ENCODE peak calls at places on chromosomes 1 and 21, in four cellular contexts. Q is HepG2, U is K562, I is GM12878. D is an unnamed sample.

GRCh38 chr1:244381887-244382565 is 69.7 kb downstream of the ADSS2 start:
- DNase-seq in Q (no peak), U (no peak), I (no peak), D (no peak)

GRCh38 chr1:116375165-116375883 is 2.3 kb downstream of the ATP1A1 start:
- DNase-seq in Q (peak), U (no peak), I (no peak), D (no peak)

GRCh38 chr1:245156041-245156735 is 1.4 kb downstream of the KIF26B start:
- DNase-seq in Q (peak), U (peak), I (no peak), D (peak)

GRCh38 chr21:41622831-41623548 is 115.0 kb upstream of the TMPRSS2 start:
- DNase-seq in Q (no peak), U (no peak), I (no peak), D (no peak)

GRCh38 chr1:6756455-6756854 is 28.8 kb upstream of the CAMTA1 start:
- DNase-seq in Q (no peak), U (no peak), I (no peak), D (no peak)

GRCh38 chr1:37472281-37472680 is 2.1 kb upstream of the ZC3H12A start:
- DNase-seq in Q (no peak), U (no peak), I (no peak), D (no peak)

GRCh38 chr1:108045370-108045950 is 80.5 kb upstream of the VAV3 start:
- DNase-seq in Q (no peak), U (no peak), I (no peak), D (no peak)

GRCh38 chr1:208917719-208918118 is 665.8 kb upstream of the CAMK1G start:
- DNase-seq in Q (no peak), U (no peak), I (no peak), D (no peak)

GRCh38 chr1:203273206-203273868 is 32.0 kb upstream of the BTG2 start:
- DNase-seq in Q (peak), U (peak), I (peak), D (peak)

GRCh38 chr1:185305419-185305818 is 11.6 kb downstream of the IVNS1ABP start:
- DNase-seq in Q (no peak), U (no peak), I (no peak), D (no peak)

GRCh38 chr1:20219991-20220390 is 33.7 kb upstream of the PLA2G2C start:
- DNase-seq in Q (no peak), U (no peak), I (no peak), D (no peak)

GRCh38 chr1:227774721-227775665 is 39.8 kb downstream of the SNAP47 start:
- DNase-seq in Q (no peak), U (no peak), I (no peak), D (no peak)

GRCh38 chr1:243801378-243801777 is 48.7 kb downstream of the AKT3 start:
- DNase-seq in Q (no peak), U (no peak), I (no peak), D (no peak)

GRCh38 chr1:94416901-94417701 is 1.1 kb upstream of the ABCD3 start:
- DNase-seq in Q (peak), U (peak), I (no peak), D (peak)

GRCh38 chr1:109201123-109201703 is 12.5 kb upstream of the SARS1 start:
- DNase-seq in Q (peak), U (peak), I (no peak), D (peak)

GRCh38 chr21:33451634-33452071 is 28.1 kb downstream of the TMEM50B start:
- DNase-seq in Q (peak), U (no peak), I (no peak), D (no peak)

GRCh38 chr1:82388679-82389078 is 587.9 kb downstream of the ADGRL2 start:
- DNase-seq in Q (no peak), U (no peak), I (no peak), D (no peak)

GRCh38 chr1:82565146-82565545 is 764.4 kb downstream of the ADGRL2 start:
- DNase-seq in Q (no peak), U (no peak), I (no peak), D (peak)

GRCh38 chr1:45883633-45884032 is 80.2 kb downstream of the MAST2 start:
- DNase-seq in Q (no peak), U (no peak), I (no peak), D (no peak)

GRCh38 chr1:226979517-226980121 is 39.5 kb downstream of the COQ8A start:
- DNase-seq in Q (no peak), U (no peak), I (no peak), D (no peak)

GRCh38 chr1:209542585-209542984 is 40.9 kb upstream of the CAMK1G start:
- DNase-seq in Q (no peak), U (no peak), I (no peak), D (no peak)

GRCh38 chr1:8551613-8552093 is 233.7 kb downstream of the SLC45A1 start:
- DNase-seq in Q (peak), U (no peak), I (no peak), D (no peak)

GRCh38 chr1:10399487-10399917 is 638 bp downstream of the PGD start:
- DNase-seq in Q (peak), U (peak), I (no peak), D (no peak)

GRCh38 chr21:43192501-43193081 is 23.8 kb downstream of the CRYAA start:
- DNase-seq in Q (no peak), U (no peak), I (no peak), D (no peak)

GRCh38 chr1:37682334-37682987 is 9.9 kb upstream of the CDCA8 start:
- DNase-seq in Q (peak), U (peak), I (no peak), D (peak)

GRCh38 chr1:97920275-97920831 is 481 bp downstream of the DPYD start:
- DNase-seq in Q (peak), U (no peak), I (no peak), D (peak)

GRCh38 chr1:178267646-178268094 is 173.8 kb downstream of the RASAL2 start:
- DNase-seq in Q (no peak), U (no peak), I (no peak), D (peak)

GRCh38 chr1:189158155-189158554 is 1319.5 kb downstream of the BRINP3 start:
- DNase-seq in Q (no peak), U (no peak), I (no peak), D (no peak)

GRCh38 chr1:219304227-219305226 is 130.8 kb downstream of the LYPLAL1 start:
- DNase-seq in Q (no peak), U (no peak), I (no peak), D (no peak)

GRCh38 chr21:44914176-44914874 is 6.4 kb downstream of the ITGB2 start:
- DNase-seq in Q (peak), U (no peak), I (no peak), D (no peak)

GRCh38 chr1:110604586-110605148 is 1.5 kb downstream of the KCNA2 start:
- DNase-seq in Q (no peak), U (no peak), I (no peak), D (no peak)

GRCh38 chr1:19384772-19385187 is 72.7 kb downstream of the SLC66A1 start:
- DNase-seq in Q (peak), U (no peak), I (no peak), D (no peak)

GRCh38 chr1:157963713-157964112 is 29.7 kb upstream of the KIRREL1 start:
- DNase-seq in Q (peak), U (peak), I (no peak), D (peak)

GRCh38 chr1:41294213-41294612 is 52.1 kb upstream of the SCMH1 start:
- DNase-seq in Q (no peak), U (no peak), I (no peak), D (no peak)

GRCh38 chr1:207817166-207817565 is 65.3 kb downstream of the CD46 start:
- DNase-seq in Q (no peak), U (no peak), I (no peak), D (no peak)

DNA sequence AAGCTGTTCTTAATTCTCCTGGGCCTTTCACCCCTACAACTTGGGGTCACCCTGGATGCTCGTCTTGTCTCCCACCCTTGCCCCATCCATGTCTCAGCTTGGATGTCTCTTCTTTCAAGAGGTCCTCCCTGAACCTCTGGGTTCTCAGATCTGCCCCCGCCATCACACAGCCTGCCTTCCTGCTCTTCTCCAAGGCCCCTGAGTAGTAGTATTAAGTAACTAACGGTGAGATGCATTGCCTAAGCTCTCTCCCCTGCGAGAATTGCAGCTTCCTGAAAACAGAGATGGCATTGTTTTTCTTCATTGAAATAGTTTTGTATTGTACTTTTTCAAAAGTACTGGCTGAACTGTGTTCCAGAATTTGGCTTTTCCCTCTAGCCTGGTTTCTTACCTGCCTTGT is 16.0 kb downstream of the MIIP start:
- DNase-seq in Q (no peak), U (no peak), I (no peak), D (no peak)
- TF ChIP-seq REST in Q (no peak), U (no peak), I (no peak), D (no peak)

GRCh38 chr1:239719642-239720258 is 333.4 kb downstream of the CHRM3 start:
- DNase-seq in Q (no peak), U (no peak), I (no peak), D (no peak)
- H2AFZ ChIP-seq in Q (no peak), U (no peak), I (no peak), D (no peak)

GRCh38 chr1:181482521-181483083 is 715 bp upstream of the CACNA1E start:
- DNase-seq in Q (no peak), U (peak), I (no peak), D (peak)

GRCh38 chr1:181485276-181486097 is 2.2 kb downstream of the CACNA1E start:
- DNase-seq in Q (no peak), U (no peak), I (peak), D (peak)

GRCh38 chr1:181483561-181484291 is 409 bp downstream of the CACNA1E start:
- DNase-seq in Q (no peak), U (no peak), I (no peak), D (peak)

GRCh38 chr1:181482001-181482430 is 1.3 kb upstream of the CACNA1E start:
- DNase-seq in Q (no peak), U (no peak), I (no peak), D (peak)

DNA sequence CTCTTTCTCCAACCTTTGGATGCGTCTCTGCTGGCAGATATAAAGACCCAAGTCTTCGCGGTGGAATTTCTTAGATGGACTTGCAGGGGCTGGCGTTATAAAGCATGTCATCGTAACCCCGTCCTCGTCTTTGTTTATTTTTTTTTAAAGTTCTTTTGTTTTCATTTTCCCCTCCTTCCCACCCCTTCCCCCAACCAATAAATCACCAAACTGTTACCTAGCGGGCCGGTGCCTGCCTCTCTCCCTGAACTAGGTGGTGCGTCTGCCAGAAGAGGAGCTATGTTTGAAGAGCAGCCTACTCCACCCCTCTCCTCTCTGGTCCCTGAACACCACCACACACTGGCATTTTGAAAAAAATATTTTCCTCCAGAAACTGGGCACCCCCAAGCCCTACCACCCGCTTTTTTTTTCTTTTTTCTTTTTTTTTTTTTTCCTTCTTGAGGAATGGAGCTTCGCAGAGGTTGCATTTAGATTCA is at the start of gene CACNA1E:
- DNase-seq in Q (no peak), U (no peak), I (no peak), D (no peak)
- TF ChIP-seq CREB1 in Q (no peak), U (no peak), I (no peak), D (no peak)

DNA sequence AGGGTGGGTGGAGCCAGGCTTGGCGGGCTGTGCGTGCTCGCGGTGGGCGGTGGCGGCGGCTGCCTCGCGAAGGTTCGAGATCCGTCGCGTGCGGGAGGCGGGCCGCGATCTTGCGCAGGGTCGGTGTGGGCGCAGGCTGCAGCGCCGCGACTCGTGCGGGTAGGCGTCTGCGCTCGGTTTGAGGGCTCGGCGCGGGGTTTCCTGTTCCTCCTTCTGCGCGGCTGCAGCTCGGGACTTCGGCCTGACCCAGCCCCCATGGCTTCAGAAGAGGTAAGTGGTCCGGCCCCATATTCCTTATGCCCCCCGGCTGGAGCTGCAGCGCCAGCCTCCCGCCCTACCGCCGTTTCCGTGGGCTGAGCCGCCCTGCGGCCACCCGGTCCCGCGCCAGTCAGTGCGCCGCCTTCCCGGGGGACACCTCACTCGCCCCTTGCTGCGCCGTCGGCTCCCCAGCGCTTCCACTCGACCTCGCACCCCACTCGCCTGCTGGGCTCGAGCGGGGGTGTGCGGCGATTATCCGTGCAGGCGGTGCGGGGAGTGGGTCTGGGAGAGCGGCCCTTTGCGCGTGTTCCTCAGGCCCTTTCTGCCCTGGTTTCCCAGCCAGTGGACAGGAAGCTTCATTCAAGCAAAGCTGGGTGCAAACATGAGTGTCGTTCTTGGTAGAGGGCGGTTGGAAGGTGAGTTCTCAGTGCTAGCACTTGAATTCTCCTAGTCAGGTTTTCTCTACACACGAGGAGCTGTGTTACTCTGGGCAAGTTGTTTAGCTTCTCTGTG is at the start of gene CACYBP:
- DNase-seq in Q (peak), U (peak), I (no peak), D (peak)
- TF ChIP-seq REST in Q (no peak), U (peak), I (no peak), D (no peak)

GRCh38 chr1:84434081-84434755 is 35.9 kb downstream of the DNASE2B start:
- DNase-seq in Q (no peak), U (no peak), I (no peak), D (no peak)
- H2AFZ ChIP-seq in Q (no peak), U (no peak), I (no peak), D (no peak)

GRCh38 chr1:43779266-43779665 is 71.9 kb downstream of the ST3GAL3 start:
- DNase-seq in Q (no peak), U (no peak), I (no peak), D (peak)

GRCh38 chr1:43783096-43783670 is 75.8 kb downstream of the ST3GAL3 start:
- DNase-seq in Q (no peak), U (no peak), I (no peak), D (no peak)

GRCh38 chr1:43783671-43784205 is 76.4 kb downstream of the ST3GAL3 start:
- DNase-seq in Q (no peak), U (peak), I (peak), D (no peak)

GRCh38 chr1:43779805-43780403 is 72.6 kb downstream of the ST3GAL3 start:
- DNase-seq in Q (no peak), U (no peak), I (no peak), D (no peak)

DNA sequence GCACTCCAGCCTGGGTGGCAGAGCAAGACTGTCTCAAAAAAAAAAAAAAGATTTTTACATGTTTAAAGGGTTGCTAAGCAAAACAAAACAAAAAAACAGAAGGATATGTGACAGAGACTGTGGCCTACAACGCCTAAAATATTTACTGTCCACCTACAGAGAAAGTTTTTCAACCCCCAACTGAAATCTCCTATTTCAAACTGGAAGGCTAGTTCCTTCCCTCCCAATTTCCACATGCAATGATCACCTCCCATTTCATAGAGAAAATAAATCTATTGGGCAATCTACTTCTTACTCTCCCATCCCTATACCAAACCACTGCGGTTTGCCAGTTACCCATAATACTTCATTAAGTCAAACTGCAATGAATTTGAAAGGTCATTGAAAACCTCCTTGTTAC is 74.2 kb downstream of the ST3GAL3 start:
- DNase-seq in Q (no peak), U (no peak), I (no peak), D (no peak)
- TF ChIP-seq CREB1 in Q (no peak), U (no peak), I (no peak), D (no peak)

GRCh38 chr1:29117381-29117780 is 6.3 kb downstream of the TMEM200B start:
- DNase-seq in Q (peak), U (peak), I (no peak), D (peak)
- TF ChIP-seq REST in Q (no peak), U (no peak), I (no peak), D (no peak)

GRCh38 chr1:186930248-186930647 is 101.5 kb downstream of the PLA2G4A start:
- DNase-seq in Q (no peak), U (no peak), I (no peak), D (no peak)
- H2AFZ ChIP-seq in Q (no peak), U (no peak), I (no peak), D (no peak)

GRCh38 chr1:32454726-32455125 is 10.1 kb upstream of the ZBTB8B start:
- DNase-seq in Q (peak), U (no peak), I (no peak), D (no peak)
- TF ChIP-seq CREB1 in Q (no peak), U (no peak), I (no peak), D (no peak)

DNA sequence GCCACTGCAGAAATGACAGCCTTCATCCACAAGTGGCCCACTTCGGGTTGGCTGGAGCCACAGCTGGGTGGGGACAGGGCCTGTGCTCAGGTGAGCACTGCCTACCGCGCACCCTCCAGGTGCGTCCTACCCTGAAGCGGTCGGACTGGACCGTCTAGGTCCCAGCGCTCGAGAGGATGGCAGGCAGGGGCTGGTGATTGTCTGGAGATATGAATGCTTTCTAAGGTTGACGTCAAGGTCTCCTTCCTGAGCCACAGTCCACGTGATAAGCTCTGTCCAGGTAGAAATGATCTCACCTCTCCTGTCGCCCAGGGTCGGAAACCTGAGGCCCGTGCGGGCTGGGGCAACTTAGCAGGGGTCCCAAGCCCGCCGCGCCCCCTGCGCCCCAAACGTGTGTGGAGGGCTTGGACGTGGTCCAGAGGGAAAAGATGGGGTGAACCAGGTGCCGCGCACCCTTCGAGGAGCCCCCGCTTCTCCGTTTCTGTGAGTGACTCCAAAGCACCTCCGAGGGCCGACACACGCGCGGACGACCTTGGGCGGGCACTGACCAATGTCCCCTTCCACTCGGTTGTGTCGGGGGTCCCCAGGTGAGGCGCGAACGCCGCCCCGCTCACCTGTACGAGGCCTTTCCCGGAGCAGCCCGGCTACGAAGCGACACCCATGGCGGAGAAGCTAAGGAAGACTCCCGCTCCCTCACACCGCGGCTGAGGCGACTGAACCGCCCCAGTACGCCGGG is 853 bp upstream of the DOP1B start:
- DNase-seq in Q (no peak), U (no peak), I (no peak), D (peak)
- TF ChIP-seq REST in Q (no peak), U (peak), I (no peak), D (no peak)